ENCODE peak calls at places on chromosomes 2 and 18, in seven cellular contexts. L is ureter; Z is stomach; A is activated naive CD8-positive, alpha-beta T cell treated with anti-CD3 and anti-CD28 coated beads, Interleukin-2, amount 10 ng/mL, durations not matched to agents 7 days and 5 days; G is kidney epithelial cell; O is stimulated activated CD4-positive, alpha-beta T cell treated with anti-CD3 and anti-CD28 coated beads, TNF-alpha, amount 100 ng/mL, for 48 hours; C is sciatic nerve. U is an unnamed sample.

GRCh38 chr2:190210471-190210870 is 109.2 kb downstream of the HIBCH start:
- DNase-seq in L (no peak), Z (no peak), A (no peak), G (no peak), O (no peak), C (no peak), U (no peak)

GRCh38 chr18:3863593-3863992 is 413.6 kb downstream of the TGIF1 start:
- DNase-seq in L (no peak), Z (no peak), A (no peak), G (no peak), O (no peak), C (no peak), U (no peak)

GRCh38 chr2:150465703-150466569 is 21.5 kb downstream of the RND3 start:
- DNase-seq in L (no peak), Z (no peak), A (no peak), G (no peak), O (no peak), C (no peak), U (peak)

GRCh38 chr2:23618696-23619530 is 233.9 kb downstream of the KLHL29 start:
- DNase-seq in L (no peak), Z (no peak), A (no peak), G (no peak), O (no peak), C (no peak), U (no peak)

GRCh38 chr2:207108440-207108839 is 57.3 kb downstream of the KLF7 start:
- DNase-seq in L (no peak), Z (no peak), A (no peak), G (no peak), O (no peak), C (no peak), U (no peak)

GRCh38 chr18:68796936-68797690 is 767 bp upstream of the CCDC102B start:
- DNase-seq in L (no peak), Z (no peak), A (no peak), G (peak), O (no peak), C (no peak), U (peak)

GRCh38 chr2:11889854-11890253 is 143.4 kb downstream of the LPIN1 start:
- DNase-seq in L (no peak), Z (no peak), A (no peak), G (no peak), O (no peak), C (no peak), U (no peak)

GRCh38 chr18:33755918-33756590 is 178.0 kb downstream of the ASXL3 start:
- DNase-seq in L (no peak), Z (no peak), A (no peak), G (peak), O (no peak), C (no peak), U (peak)

GRCh38 chr2:25065768-25066167 is 23.9 kb downstream of the EFR3B start:
- DNase-seq in L (no peak), Z (no peak), A (no peak), G (no peak), O (no peak), C (no peak), U (no peak)

GRCh38 chr2:205060269-205060668 is 515.0 kb downstream of the PARD3B start:
- DNase-seq in L (no peak), Z (no peak), A (no peak), G (peak), O (no peak), C (no peak), U (peak)

GRCh38 chr2:119117408-119117807 is 41.1 kb downstream of the C1QL2 start:
- DNase-seq in L (no peak), Z (no peak), A (no peak), G (no peak), O (no peak), C (no peak), U (no peak)

GRCh38 chr2:237631801-237632585 is 4.6 kb downstream of the LRRFIP1 start:
- DNase-seq in L (no peak), Z (no peak), A (no peak), G (no peak), O (no peak), C (peak), U (no peak)

GRCh38 chr2:222298311-222299150 is at the start of gene PAX3:
- DNase-seq in L (no peak), Z (no peak), A (peak), G (no peak), O (no peak), C (no peak), U (peak)

GRCh38 chr2:75100011-75100680 is 99.2 kb downstream of the TACR1 start:
- DNase-seq in L (no peak), Z (no peak), A (no peak), G (peak), O (no peak), C (no peak), U (peak)

GRCh38 chr2:1156526-1156925 is 205.9 kb downstream of the SNTG2 start:
- DNase-seq in L (no peak), Z (no peak), A (no peak), G (no peak), O (no peak), C (no peak), U (no peak)

GRCh38 chr2:46855805-46856204 is 59.8 kb downstream of the MCFD2 start:
- DNase-seq in L (no peak), Z (no peak), A (no peak), G (no peak), O (no peak), C (no peak), U (no peak)

GRCh38 chr18:37403100-37403781 is 162.4 kb downstream of the CELF4 start:
- DNase-seq in L (no peak), Z (no peak), A (no peak), G (peak), O (no peak), C (no peak), U (peak)

GRCh38 chr18:58186258-58186948 is 142.4 kb downstream of the NEDD4L start:
- DNase-seq in L (no peak), Z (peak), A (no peak), G (peak), O (no peak), C (no peak), U (peak)

GRCh38 chr2:211802611-211803010 is 736.0 kb downstream of the ERBB4 start:
- DNase-seq in L (no peak), Z (no peak), A (no peak), G (no peak), O (no peak), C (no peak), U (no peak)

GRCh38 chr18:75472391-75472790 is 44.9 kb upstream of the SMIM21 start:
- DNase-seq in L (no peak), Z (no peak), A (no peak), G (no peak), O (no peak), C (no peak), U (no peak)

GRCh38 chr18:22179631-22180030 is 10.2 kb downstream of the GATA6 start:
- DNase-seq in L (no peak), Z (no peak), A (no peak), G (no peak), O (no peak), C (no peak), U (no peak)

GRCh38 chr2:11329759-11330158 is 14.7 kb downstream of the ROCK2 start:
- DNase-seq in L (no peak), Z (no peak), A (no peak), G (no peak), O (no peak), C (no peak), U (peak)

GRCh38 chr18:62500174-62500573 is 22.7 kb upstream of the ZCCHC2 start:
- DNase-seq in L (no peak), Z (no peak), A (no peak), G (no peak), O (no peak), C (no peak), U (no peak)